ENCODE peak calls at places on chromosome 18, in nine cellular contexts. H is ELR, E is HT1080, F is GM12892, Q is body of pancreas, Y is HS-5, B is SHP77 treated with DMSO at 0.1 percent for 48 hours, O is heart left ventricle, P is HTR-8/SVneo. Z is an unnamed sample.
A peak's percentile ranks its signal among the peaks of the same experiment; 100 is the strongest.

GRCh38 chr18:55663891-55664290 is 75.9 kb upstream of the TCF4 start:
- DNase-seq in O (no peak), H (no peak), Y (no peak), E (no peak), P (no peak), F (no peak), B (no peak), Q (no peak), Z (no peak)

GRCh38 chr18:986071-986470 is 81.4 kb downstream of the ADCYAP1 start:
- DNase-seq in F (no peak), Q (no peak), B (peak; percentile 73), H (no peak), O (no peak), P (no peak), Y (no peak), E (no peak), Z (no peak)

GRCh38 chr18:74785632-74786031 is 188.0 kb downstream of the ZNF407 start:
- DNase-seq in B (no peak), E (no peak), O (no peak), Q (no peak), F (no peak), H (no peak), P (no peak), Y (no peak), Z (peak; percentile 22)

GRCh38 chr18:43486462-43486861 is 209.2 kb upstream of the SYT4 start:
- DNase-seq in Q (peak; percentile 45), P (no peak), F (no peak), E (peak; percentile 55), H (no peak), O (no peak), Y (no peak), B (peak; percentile 79), Z (peak; percentile 34)

GRCh38 chr18:29164020-29164706 is 987.2 kb upstream of the CDH2 start:
- DNase-seq in Y (peak; percentile 92), E (peak; percentile 95), F (no peak), O (no peak), B (no peak), P (no peak), H (peak; percentile 97), Q (no peak), Z (no peak)

GRCh38 chr18:37684183-37684582 is 118.6 kb upstream of the CELF4 start:
- DNase-seq in P (no peak), O (no peak), E (no peak), F (no peak), Q (no peak), Y (no peak), B (no peak), H (no peak), Z (no peak)

GRCh38 chr18:47881752-47882455 is 48.6 kb downstream of the SMAD2 start:
- DNase-seq in B (no peak), H (peak; percentile 80), P (peak; percentile 11), Q (no peak), Y (peak; percentile 30), F (no peak), E (peak; percentile 61), O (no peak), Z (no peak)

GRCh38 chr18:49858309-49859005 is 45.1 kb upstream of the ACAA2 start:
- DNase-seq in F (peak; percentile 48), E (peak; percentile 68), O (peak; percentile 61), Q (peak; percentile 79), P (peak; percentile 68), B (no peak), H (peak; percentile 75), Y (peak; percentile 4), Z (peak; percentile 68)

GRCh38 chr18:57544958-57545661 is 41.4 kb downstream of the FECH start:
- DNase-seq in Q (no peak), O (no peak), E (no peak), Y (no peak), F (no peak), H (no peak), P (no peak), B (peak; percentile 54), Z (peak; percentile 37)

GRCh38 chr18:21468514-21469164 is 131.9 kb downstream of the ESCO1 start:
- DNase-seq in O (no peak), Y (no peak), B (no peak), F (no peak), E (no peak), P (no peak), H (no peak), Q (no peak), Z (no peak)

GRCh38 chr18:45161850-45162249 is 453.4 kb upstream of the SLC14A2 start:
- DNase-seq in E (no peak), Y (no peak), P (no peak), H (no peak), O (no peak), F (peak; percentile 3), B (no peak), Q (no peak), Z (no peak)

GRCh38 chr18:79851981-79852380 is 54.2 kb downstream of the KCNG2 start:
- DNase-seq in Y (no peak), B (no peak), H (no peak), Q (no peak), P (no peak), F (no peak), O (no peak), E (no peak), Z (no peak)

GRCh38 chr18:72834731-72835130 is 33.1 kb downstream of the NETO1 start:
- DNase-seq in E (no peak), Y (no peak), H (no peak), B (no peak), F (no peak), Q (no peak), P (no peak), O (no peak), Z (no peak)

GRCh38 chr18:14085770-14086458 is 46.3 kb downstream of the ZNF519 start:
- DNase-seq in F (no peak), B (no peak), Q (no peak), H (no peak), Y (no peak), P (no peak), E (no peak), O (no peak), Z (no peak)

GRCh38 chr18:49247786-49248185 is 212.7 kb downstream of the DYM start:
- DNase-seq in E (peak; percentile 59), O (no peak), B (no peak), P (no peak), Y (no peak), Q (no peak), H (no peak), F (no peak), Z (no peak)

GRCh38 chr18:22606563-22607283 is 189.0 kb upstream of the CTAGE1 start:
- DNase-seq in Y (no peak), Q (no peak), H (no peak), B (no peak), E (no peak), F (no peak), O (no peak), P (no peak), Z (no peak)

GRCh38 chr18:31596081-31596872 is 4.6 kb downstream of the TTR start:
- DNase-seq in Y (no peak), B (no peak), H (no peak), E (peak; percentile 31), Q (no peak), P (no peak), F (no peak), O (no peak), Z (no peak)

GRCh38 chr18:75157851-75158250 is 51.1 kb downstream of the PTGR3 start:
- DNase-seq in O (no peak), E (no peak), H (no peak), Y (no peak), Q (no peak), B (no peak), F (no peak), P (no peak), Z (no peak)

GRCh38 chr18:55483472-55483871 is 104.5 kb downstream of the TCF4 start:
- DNase-seq in H (no peak), E (no peak), B (no peak), O (no peak), P (no peak), Q (no peak), Y (no peak), F (no peak), Z (no peak)

GRCh38 chr18:59719533-59720325 is 22.5 kb upstream of the CCBE1 start:
- DNase-seq in Y (peak; percentile 72), P (no peak), E (peak; percentile 89), F (no peak), H (peak; percentile 91), Q (no peak), B (no peak), O (no peak), Z (no peak)

GRCh38 chr18:68991281-68991680 is 193.4 kb downstream of the CCDC102B start:
- DNase-seq in B (no peak), H (no peak), E (no peak), P (no peak), O (no peak), F (no peak), Q (no peak), Y (no peak), Z (no peak)

GRCh38 chr18:70022636-70023035 is 75.0 kb upstream of the CD226 start:
- DNase-seq in F (no peak), Y (no peak), Q (no peak), O (no peak), E (no peak), P (no peak), H (no peak), B (no peak), Z (no peak)

GRCh38 chr18:78699516-78699915 is 280.1 kb upstream of the SALL3 start:
- DNase-seq in H (no peak), Y (no peak), Q (peak; percentile 36), E (no peak), O (no peak), B (no peak), P (no peak), F (no peak), Z (no peak)

GRCh38 chr18:11826836-11827235 is 24.4 kb upstream of the CHMP1B start:
- DNase-seq in E (no peak), Q (no peak), O (no peak), Y (no peak), F (no peak), B (no peak), H (no peak), P (no peak), Z (no peak)

GRCh38 chr18:8851659-8852058 is 146.3 kb downstream of the MTCL1 start:
- DNase-seq in P (no peak), Y (no peak), O (no peak), B (no peak), Q (no peak), F (no peak), E (no peak), H (no peak), Z (no peak)

GRCh38 chr18:7778181-7778580 is 211.1 kb downstream of the PTPRM start:
- DNase-seq in P (no peak), Q (no peak), F (no peak), H (peak; percentile 7), Y (peak; percentile 5), E (peak; percentile 20), B (no peak), O (no peak), Z (no peak)

GRCh38 chr18:36662000-36662399 is 166.8 kb downstream of the TPGS2 start:
- DNase-seq in Y (no peak), Q (no peak), B (no peak), P (no peak), O (no peak), E (peak; percentile 4), H (peak; percentile 30), F (no peak), Z (peak; percentile 2)

GRCh38 chr18:77077836-77078456 is 54.6 kb downstream of the MBP start:
- DNase-seq in E (peak; percentile 29), H (peak; percentile 86), B (no peak), F (no peak), O (no peak), Y (no peak), P (no peak), Q (no peak), Z (no peak)

Z was measured in NAMALWA.